ENCODE peak calls at places on chromosome 16, in five cellular contexts. One of them, this sample, is unnamed.

GRCh38 chr16:28903344-28904042 is 21.5 kb downstream of the RABEP2 start:
- DNase-seq in fibroblast of mammary gland: no peak
- DNase-seq in activated CD4-positive, CD25-positive, alpha-beta regulatory T cell: no peak
- DNase-seq in stimulated activated CD8-positive, alpha-beta memory T cell treated with anti-CD3 and anti-CD28 coated beads, Interleukin-15, amount 100 ng/mL, for 24 hours: no peak
- DNase-seq in GM12865: no peak
- DNase-seq in this sample: no peak

GRCh38 chr16:88376053-88376834 is 6.5 kb upstream of the ZNF469 start:
- DNase-seq in fibroblast of mammary gland: no peak
- DNase-seq in activated CD4-positive, CD25-positive, alpha-beta regulatory T cell: no peak
- DNase-seq in stimulated activated CD8-positive, alpha-beta memory T cell treated with anti-CD3 and anti-CD28 coated beads, Interleukin-15, amount 100 ng/mL, for 24 hours: no peak
- DNase-seq in GM12865: no peak
- DNase-seq in this sample: no peak

GRCh38 chr16:9709221-9709620 is 473.0 kb downstream of the GRIN2A start:
- DNase-seq in fibroblast of mammary gland: no peak
- DNase-seq in activated CD4-positive, CD25-positive, alpha-beta regulatory T cell: no peak
- DNase-seq in stimulated activated CD8-positive, alpha-beta memory T cell treated with anti-CD3 and anti-CD28 coated beads, Interleukin-15, amount 100 ng/mL, for 24 hours: no peak
- DNase-seq in GM12865: no peak
- DNase-seq in this sample: no peak

GRCh38 chr16:15490123-15490711 is 55.8 kb downstream of the BMERB1 start:
- DNase-seq in fibroblast of mammary gland: no peak
- DNase-seq in activated CD4-positive, CD25-positive, alpha-beta regulatory T cell: no peak
- DNase-seq in stimulated activated CD8-positive, alpha-beta memory T cell treated with anti-CD3 and anti-CD28 coated beads, Interleukin-15, amount 100 ng/mL, for 24 hours: no peak
- DNase-seq in GM12865: no peak
- DNase-seq in this sample: no peak

GRCh38 chr16:28112908-28113307 is 49.4 kb upstream of the GSG1L start:
- DNase-seq in fibroblast of mammary gland: no peak
- DNase-seq in activated CD4-positive, CD25-positive, alpha-beta regulatory T cell: no peak
- DNase-seq in stimulated activated CD8-positive, alpha-beta memory T cell treated with anti-CD3 and anti-CD28 coated beads, Interleukin-15, amount 100 ng/mL, for 24 hours: no peak
- DNase-seq in GM12865: no peak
- DNase-seq in this sample: no peak

GRCh38 chr16:24858219-24859041 is 12.7 kb downstream of the SLC5A11 start:
- DNase-seq in fibroblast of mammary gland: peak
- DNase-seq in activated CD4-positive, CD25-positive, alpha-beta regulatory T cell: peak
- DNase-seq in stimulated activated CD8-positive, alpha-beta memory T cell treated with anti-CD3 and anti-CD28 coated beads, Interleukin-15, amount 100 ng/mL, for 24 hours: peak
- DNase-seq in GM12865: peak
- DNase-seq in this sample: peak

GRCh38 chr16:28845173-28846079 is 722 bp downstream of the TUFM start:
- DNase-seq in fibroblast of mammary gland: peak
- DNase-seq in activated CD4-positive, CD25-positive, alpha-beta regulatory T cell: no peak
- DNase-seq in stimulated activated CD8-positive, alpha-beta memory T cell treated with anti-CD3 and anti-CD28 coated beads, Interleukin-15, amount 100 ng/mL, for 24 hours: no peak
- DNase-seq in GM12865: peak
- DNase-seq in this sample: peak

GRCh38 chr16:8691728-8692127 is 17.3 kb downstream of the ABAT start:
- DNase-seq in fibroblast of mammary gland: no peak
- DNase-seq in activated CD4-positive, CD25-positive, alpha-beta regulatory T cell: no peak
- DNase-seq in stimulated activated CD8-positive, alpha-beta memory T cell treated with anti-CD3 and anti-CD28 coated beads, Interleukin-15, amount 100 ng/mL, for 24 hours: no peak
- DNase-seq in GM12865: no peak
- DNase-seq in this sample: no peak

GRCh38 chr16:75385507-75386152 is 47.7 kb downstream of the CFDP1 start:
- DNase-seq in fibroblast of mammary gland: peak
- DNase-seq in activated CD4-positive, CD25-positive, alpha-beta regulatory T cell: no peak
- DNase-seq in stimulated activated CD8-positive, alpha-beta memory T cell treated with anti-CD3 and anti-CD28 coated beads, Interleukin-15, amount 100 ng/mL, for 24 hours: no peak
- DNase-seq in GM12865: peak
- DNase-seq in this sample: peak

GRCh38 chr16:64449511-64449910 is 672.4 kb downstream of the CDH11 start:
- DNase-seq in fibroblast of mammary gland: no peak
- DNase-seq in activated CD4-positive, CD25-positive, alpha-beta regulatory T cell: no peak
- DNase-seq in stimulated activated CD8-positive, alpha-beta memory T cell treated with anti-CD3 and anti-CD28 coated beads, Interleukin-15, amount 100 ng/mL, for 24 hours: no peak
- DNase-seq in GM12865: no peak
- DNase-seq in this sample: no peak

GRCh38 chr16:53129281-53130192 is 74.7 kb downstream of the CHD9 start:
- DNase-seq in fibroblast of mammary gland: peak
- DNase-seq in activated CD4-positive, CD25-positive, alpha-beta regulatory T cell: no peak
- DNase-seq in stimulated activated CD8-positive, alpha-beta memory T cell treated with anti-CD3 and anti-CD28 coated beads, Interleukin-15, amount 100 ng/mL, for 24 hours: no peak
- DNase-seq in GM12865: no peak
- DNase-seq in this sample: no peak

GRCh38 chr16:9013508-9013864 is 49.8 kb upstream of the USP7 start:
- DNase-seq in fibroblast of mammary gland: peak
- DNase-seq in activated CD4-positive, CD25-positive, alpha-beta regulatory T cell: no peak
- DNase-seq in stimulated activated CD8-positive, alpha-beta memory T cell treated with anti-CD3 and anti-CD28 coated beads, Interleukin-15, amount 100 ng/mL, for 24 hours: no peak
- DNase-seq in GM12865: no peak
- DNase-seq in this sample: no peak

GRCh38 chr16:89052824-89053724 is 40.6 kb upstream of the ACSF3 start:
- DNase-seq in fibroblast of mammary gland: no peak
- DNase-seq in activated CD4-positive, CD25-positive, alpha-beta regulatory T cell: no peak
- DNase-seq in stimulated activated CD8-positive, alpha-beta memory T cell treated with anti-CD3 and anti-CD28 coated beads, Interleukin-15, amount 100 ng/mL, for 24 hours: no peak
- DNase-seq in GM12865: no peak
- DNase-seq in this sample: no peak

GRCh38 chr16:30041841-30042240 is 10.8 kb upstream of the TLCD3B start:
- DNase-seq in fibroblast of mammary gland: peak
- DNase-seq in activated CD4-positive, CD25-positive, alpha-beta regulatory T cell: no peak
- DNase-seq in stimulated activated CD8-positive, alpha-beta memory T cell treated with anti-CD3 and anti-CD28 coated beads, Interleukin-15, amount 100 ng/mL, for 24 hours: no peak
- DNase-seq in GM12865: no peak
- DNase-seq in this sample: no peak

GRCh38 chr16:4330277-4330882 is 14.5 kb downstream of the GLIS2 start:
- DNase-seq in fibroblast of mammary gland: peak
- DNase-seq in activated CD4-positive, CD25-positive, alpha-beta regulatory T cell: peak
- DNase-seq in stimulated activated CD8-positive, alpha-beta memory T cell treated with anti-CD3 and anti-CD28 coated beads, Interleukin-15, amount 100 ng/mL, for 24 hours: no peak
- DNase-seq in GM12865: peak
- DNase-seq in this sample: peak

GRCh38 chr16:63201851-63202250 is 1165.6 kb upstream of the CDH8 start:
- DNase-seq in fibroblast of mammary gland: no peak
- DNase-seq in activated CD4-positive, CD25-positive, alpha-beta regulatory T cell: no peak
- DNase-seq in stimulated activated CD8-positive, alpha-beta memory T cell treated with anti-CD3 and anti-CD28 coated beads, Interleukin-15, amount 100 ng/mL, for 24 hours: no peak
- DNase-seq in GM12865: no peak
- DNase-seq in this sample: no peak

GRCh38 chr16:75326333-75326732 is 74.9 kb upstream of the BCAR1 start:
- DNase-seq in fibroblast of mammary gland: no peak
- DNase-seq in activated CD4-positive, CD25-positive, alpha-beta regulatory T cell: no peak
- DNase-seq in stimulated activated CD8-positive, alpha-beta memory T cell treated with anti-CD3 and anti-CD28 coated beads, Interleukin-15, amount 100 ng/mL, for 24 hours: no peak
- DNase-seq in GM12865: peak
- DNase-seq in this sample: no peak

GRCh38 chr16:86821933-86822332 is 243.6 kb downstream of the FOXL1 start:
- DNase-seq in fibroblast of mammary gland: no peak
- DNase-seq in activated CD4-positive, CD25-positive, alpha-beta regulatory T cell: no peak
- DNase-seq in stimulated activated CD8-positive, alpha-beta memory T cell treated with anti-CD3 and anti-CD28 coated beads, Interleukin-15, amount 100 ng/mL, for 24 hours: no peak
- DNase-seq in GM12865: no peak
- DNase-seq in this sample: no peak

GRCh38 chr16:48193846-48194245 is 38.1 kb upstream of the ABCC12 start:
- DNase-seq in fibroblast of mammary gland: no peak
- DNase-seq in activated CD4-positive, CD25-positive, alpha-beta regulatory T cell: no peak
- DNase-seq in stimulated activated CD8-positive, alpha-beta memory T cell treated with anti-CD3 and anti-CD28 coated beads, Interleukin-15, amount 100 ng/mL, for 24 hours: no peak
- DNase-seq in GM12865: no peak
- DNase-seq in this sample: no peak

GRCh38 chr16:89191033-89191900 is 9.1 kb downstream of the SLC22A31 start:
- DNase-seq in fibroblast of mammary gland: no peak
- DNase-seq in activated CD4-positive, CD25-positive, alpha-beta regulatory T cell: no peak
- DNase-seq in stimulated activated CD8-positive, alpha-beta memory T cell treated with anti-CD3 and anti-CD28 coated beads, Interleukin-15, amount 100 ng/mL, for 24 hours: no peak
- DNase-seq in GM12865: no peak
- DNase-seq in this sample: no peak

GRCh38 chr16:68062910-68063393 is 22.2 kb upstream of the NFATC3 start:
- DNase-seq in fibroblast of mammary gland: no peak
- DNase-seq in activated CD4-positive, CD25-positive, alpha-beta regulatory T cell: no peak
- DNase-seq in stimulated activated CD8-positive, alpha-beta memory T cell treated with anti-CD3 and anti-CD28 coated beads, Interleukin-15, amount 100 ng/mL, for 24 hours: no peak
- DNase-seq in GM12865: no peak
- DNase-seq in this sample: no peak

GRCh38 chr16:4142268-4142667 is 26.0 kb upstream of the ADCY9 start:
- DNase-seq in fibroblast of mammary gland: no peak
- DNase-seq in activated CD4-positive, CD25-positive, alpha-beta regulatory T cell: no peak
- DNase-seq in stimulated activated CD8-positive, alpha-beta memory T cell treated with anti-CD3 and anti-CD28 coated beads, Interleukin-15, amount 100 ng/mL, for 24 hours: no peak
- DNase-seq in GM12865: peak
- DNase-seq in this sample: peak

GRCh38 chr16:47590472-47590871 is 129.3 kb downstream of the PHKB start:
- DNase-seq in fibroblast of mammary gland: no peak
- DNase-seq in activated CD4-positive, CD25-positive, alpha-beta regulatory T cell: no peak
- DNase-seq in stimulated activated CD8-positive, alpha-beta memory T cell treated with anti-CD3 and anti-CD28 coated beads, Interleukin-15, amount 100 ng/mL, for 24 hours: no peak
- DNase-seq in GM12865: no peak
- DNase-seq in this sample: no peak

GRCh38 chr16:87127061-87127765 is 190.0 kb downstream of the C16orf95 start:
- DNase-seq in fibroblast of mammary gland: no peak
- DNase-seq in activated CD4-positive, CD25-positive, alpha-beta regulatory T cell: no peak
- DNase-seq in stimulated activated CD8-positive, alpha-beta memory T cell treated with anti-CD3 and anti-CD28 coated beads, Interleukin-15, amount 100 ng/mL, for 24 hours: no peak
- DNase-seq in GM12865: no peak
- DNase-seq in this sample: no peak

GRCh38 chr16:2244926-2245795 is 6.2 kb downstream of the ECI1 start:
- DNase-seq in fibroblast of mammary gland: no peak
- DNase-seq in activated CD4-positive, CD25-positive, alpha-beta regulatory T cell: no peak
- DNase-seq in stimulated activated CD8-positive, alpha-beta memory T cell treated with anti-CD3 and anti-CD28 coated beads, Interleukin-15, amount 100 ng/mL, for 24 hours: no peak
- DNase-seq in GM12865: no peak
- DNase-seq in this sample: no peak

GRCh38 chr16:72963921-72964320 is 84.0 kb downstream of the ZFHX3 start:
- DNase-seq in fibroblast of mammary gland: peak
- DNase-seq in activated CD4-positive, CD25-positive, alpha-beta regulatory T cell: no peak
- DNase-seq in stimulated activated CD8-positive, alpha-beta memory T cell treated with anti-CD3 and anti-CD28 coated beads, Interleukin-15, amount 100 ng/mL, for 24 hours: no peak
- DNase-seq in GM12865: no peak
- DNase-seq in this sample: no peak

GRCh38 chr16:66131156-66131807 is 235.2 kb upstream of the CDH5 start:
- DNase-seq in fibroblast of mammary gland: peak
- DNase-seq in activated CD4-positive, CD25-positive, alpha-beta regulatory T cell: no peak
- DNase-seq in stimulated activated CD8-positive, alpha-beta memory T cell treated with anti-CD3 and anti-CD28 coated beads, Interleukin-15, amount 100 ng/mL, for 24 hours: no peak
- DNase-seq in GM12865: no peak
- DNase-seq in this sample: no peak

GRCh38 chr16:20911361-20911760 is 10.8 kb downstream of the LYRM1 start:
- DNase-seq in fibroblast of mammary gland: peak
- DNase-seq in activated CD4-positive, CD25-positive, alpha-beta regulatory T cell: no peak
- DNase-seq in stimulated activated CD8-positive, alpha-beta memory T cell treated with anti-CD3 and anti-CD28 coated beads, Interleukin-15, amount 100 ng/mL, for 24 hours: no peak
- DNase-seq in GM12865: no peak
- DNase-seq in this sample: no peak

GRCh38 chr16:2056681-2057407 is 9.1 kb downstream of the TSC2 start:
- DNase-seq in fibroblast of mammary gland: no peak
- DNase-seq in activated CD4-positive, CD25-positive, alpha-beta regulatory T cell: no peak
- DNase-seq in stimulated activated CD8-positive, alpha-beta memory T cell treated with anti-CD3 and anti-CD28 coated beads, Interleukin-15, amount 100 ng/mL, for 24 hours: no peak
- DNase-seq in GM12865: no peak
- DNase-seq in this sample: no peak

GRCh38 chr16:22419908-22420307 is 45.5 kb upstream of the CDR2 start:
- DNase-seq in fibroblast of mammary gland: no peak
- DNase-seq in activated CD4-positive, CD25-positive, alpha-beta regulatory T cell: no peak
- DNase-seq in stimulated activated CD8-positive, alpha-beta memory T cell treated with anti-CD3 and anti-CD28 coated beads, Interleukin-15, amount 100 ng/mL, for 24 hours: no peak
- DNase-seq in GM12865: no peak
- DNase-seq in this sample: no peak

GRCh38 chr16:49651980-49652379 is 203.9 kb downstream of the ZNF423 start:
- DNase-seq in fibroblast of mammary gland: no peak
- DNase-seq in activated CD4-positive, CD25-positive, alpha-beta regulatory T cell: no peak
- DNase-seq in stimulated activated CD8-positive, alpha-beta memory T cell treated with anti-CD3 and anti-CD28 coated beads, Interleukin-15, amount 100 ng/mL, for 24 hours: no peak
- DNase-seq in GM12865: no peak
- DNase-seq in this sample: no peak

GRCh38 chr16:79532785-79533184 is 67.8 kb downstream of the MAF start:
- DNase-seq in fibroblast of mammary gland: no peak
- DNase-seq in activated CD4-positive, CD25-positive, alpha-beta regulatory T cell: no peak
- DNase-seq in stimulated activated CD8-positive, alpha-beta memory T cell treated with anti-CD3 and anti-CD28 coated beads, Interleukin-15, amount 100 ng/mL, for 24 hours: no peak
- DNase-seq in GM12865: no peak
- DNase-seq in this sample: no peak

GRCh38 chr16:77780378-77780837 is 8.0 kb upstream of the VAT1L start:
- DNase-seq in fibroblast of mammary gland: peak
- DNase-seq in activated CD4-positive, CD25-positive, alpha-beta regulatory T cell: no peak
- DNase-seq in stimulated activated CD8-positive, alpha-beta memory T cell treated with anti-CD3 and anti-CD28 coated beads, Interleukin-15, amount 100 ng/mL, for 24 hours: no peak
- DNase-seq in GM12865: no peak
- DNase-seq in this sample: no peak

GRCh38 chr16:55323637-55324490 is at the start of gene IRX6:
- DNase-seq in fibroblast of mammary gland: peak
- DNase-seq in activated CD4-positive, CD25-positive, alpha-beta regulatory T cell: no peak
- DNase-seq in stimulated activated CD8-positive, alpha-beta memory T cell treated with anti-CD3 and anti-CD28 coated beads, Interleukin-15, amount 100 ng/mL, for 24 hours: no peak
- DNase-seq in GM12865: no peak
- DNase-seq in this sample: peak

GRCh38 chr16:23072769-23073549 is 76.3 kb downstream of the USP31 start:
- DNase-seq in fibroblast of mammary gland: peak
- DNase-seq in activated CD4-positive, CD25-positive, alpha-beta regulatory T cell: no peak
- DNase-seq in stimulated activated CD8-positive, alpha-beta memory T cell treated with anti-CD3 and anti-CD28 coated beads, Interleukin-15, amount 100 ng/mL, for 24 hours: no peak
- DNase-seq in GM12865: no peak
- DNase-seq in this sample: no peak

GRCh38 chr16:84485255-84486010 is 19.0 kb downstream of the MEAK7 start:
- DNase-seq in fibroblast of mammary gland: no peak
- DNase-seq in activated CD4-positive, CD25-positive, alpha-beta regulatory T cell: no peak
- DNase-seq in stimulated activated CD8-positive, alpha-beta memory T cell treated with anti-CD3 and anti-CD28 coated beads, Interleukin-15, amount 100 ng/mL, for 24 hours: no peak
- DNase-seq in GM12865: no peak
- DNase-seq in this sample: no peak

GRCh38 chr16:86252596-86252995 is 257.7 kb upstream of the FOXF1 start:
- DNase-seq in fibroblast of mammary gland: peak
- DNase-seq in activated CD4-positive, CD25-positive, alpha-beta regulatory T cell: no peak
- DNase-seq in stimulated activated CD8-positive, alpha-beta memory T cell treated with anti-CD3 and anti-CD28 coated beads, Interleukin-15, amount 100 ng/mL, for 24 hours: no peak
- DNase-seq in GM12865: peak
- DNase-seq in this sample: no peak